ENCODE peak calls at places on chromosomes 5 and 9, in four cellular contexts. Q is HT1080; W is NCI-H2227 treated with DMSO at 0.1 percent for 48 hours; R is stimulated activated CD4-positive, alpha-beta T cell treated with anti-CD3 and anti-CD28 coated beads, Interleukin-1b, Interleukin-23, amount 100 ng/mL, for 24 hours. M is an unnamed sample.

GRCh38 chr5:117594165-117594564 is 1019.5 kb upstream of the SEMA6A start:
- DNase-seq in Q (peak; percentile 2), R (no peak), W (no peak), M (peak; percentile 15)

GRCh38 chr5:68587181-68587580 is 371.6 kb downstream of the PIK3R1 start:
- DNase-seq in R (no peak), W (no peak), Q (no peak), M (no peak)

GRCh38 chr9:5892456-5893133 is 1.9 kb downstream of the MLANA start:
- DNase-seq in W (peak; percentile 19), R (no peak), Q (no peak), M (no peak)

GRCh38 chr9:69442486-69442885 is 117.5 kb downstream of the ENTREP1 start:
- DNase-seq in Q (no peak), W (no peak), R (no peak), M (no peak)

GRCh38 chr5:116637149-116637740 is 62.6 kb upstream of the SEMA6A start:
- DNase-seq in W (no peak), R (no peak), Q (no peak), M (no peak)

GRCh38 chr5:36366883-36367282 is 65.2 kb upstream of the RANBP3L start:
- DNase-seq in R (no peak), Q (no peak), W (no peak), M (no peak)

GRCh38 chr5:64451551-64451950 is 54.3 kb upstream of the RGS7BP start:
- DNase-seq in Q (no peak), W (no peak), R (no peak), M (no peak)

GRCh38 chr5:14297697-14298096 is 154.6 kb downstream of the TRIO start:
- DNase-seq in W (no peak), R (no peak), Q (no peak), M (no peak)

GRCh38 chr5:66307647-66308257 is 163.7 kb downstream of the SREK1 start:
- DNase-seq in R (no peak), Q (peak; percentile 53), W (peak; percentile 59), M (peak; percentile 63)

GRCh38 chr5:107739661-107740060 is 68.9 kb upstream of the EFNA5 start:
- DNase-seq in W (no peak), Q (no peak), R (no peak), M (peak; percentile 55)

GRCh38 chr9:131006601-131007000 is 2.4 kb upstream of the LAMC3 start:
- DNase-seq in Q (no peak), W (no peak), R (no peak), M (no peak)

GRCh38 chr9:83622814-83623633 is at the start of gene IDNK:
- DNase-seq in Q (peak; percentile 68), R (peak; percentile 48), W (peak; percentile 32), M (peak; percentile 54)

GRCh38 chr5:95863383-95863757 is 40.8 kb upstream of the GLRX start:
- DNase-seq in Q (no peak), W (no peak), R (no peak), M (peak; percentile 67)

GRCh38 chr5:131581710-131582109 is 53.3 kb downstream of the RAPGEF6 start:
- DNase-seq in W (no peak), Q (no peak), R (no peak), M (no peak)

GRCh38 chr9:122291458-122291857 is 26.8 kb downstream of the MRRF start:
- DNase-seq in W (no peak), R (no peak), Q (no peak), M (no peak)

GRCh38 chr9:137643921-137644320 is 25.1 kb downstream of the EHMT1 start:
- DNase-seq in W (no peak), R (no peak), Q (no peak), M (no peak)

GRCh38 chr9:136848393-136849037 is 694 bp upstream of the PHPT1 start:
- DNase-seq in R (peak; percentile 26), W (peak; percentile 52), Q (no peak), M (no peak)

GRCh38 chr5:153860482-153860881 is 178.2 kb downstream of the FAM114A2 start:
- DNase-seq in R (no peak), W (no peak), Q (no peak), M (no peak)

GRCh38 chr9:132977626-132978450 is 656 bp upstream of the GFI1B start:
- DNase-seq in Q (peak; percentile 39), R (peak; percentile 38), W (no peak), M (peak; percentile 44)

GRCh38 chr9:4334439-4334838 is 34.6 kb upstream of the GLIS3 start:
- DNase-seq in Q (peak; percentile 60), R (no peak), W (no peak), M (no peak)

GRCh38 chr9:107548298-107549142 is 59.0 kb upstream of the KLF4 start:
- DNase-seq in W (no peak), R (no peak), Q (peak; percentile 87), M (peak; percentile 80)

GRCh38 chr5:157162919-157163510 is 3.0 kb downstream of the GARIN3 start:
- DNase-seq in Q (no peak), W (no peak), R (no peak), M (no peak)

GRCh38 chr5:96517294-96517693 is 84.2 kb upstream of the PCSK1 start:
- DNase-seq in R (no peak), Q (no peak), W (no peak), M (no peak)

GRCh38 chr5:140882591-140882899 is 621 bp downstream of the PCDHA13 start:
- DNase-seq in W (no peak), Q (no peak), R (no peak), M (no peak)

GRCh38 chr5:116476903-116477537 is 97.6 kb downstream of the SEMA6A start:
- DNase-seq in W (no peak), Q (no peak), R (no peak), M (no peak)

GRCh38 chr9:63817622-63818518 is 1467.1 kb downstream of the FOXD4L5 start:
- DNase-seq in Q (peak; percentile 36), W (no peak), R (peak; percentile 25), M (peak; percentile 30)

GRCh38 chr9:97307500-97308163 is at the start of gene CCDC180:
- DNase-seq in W (no peak), Q (no peak), R (no peak), M (no peak)

GRCh38 chr9:136434580-136435169 is 5.0 kb downstream of the INPP5E start:
- DNase-seq in Q (no peak), R (no peak), W (no peak), M (no peak)

GRCh38 chr9:136444102-136444501 is 4.5 kb upstream of the INPP5E start:
- DNase-seq in W (no peak), Q (no peak), R (no peak), M (no peak)

GRCh38 chr9:92727716-92728700 is 36.6 kb downstream of the BICD2 start:
- DNase-seq in W (no peak), R (no peak), Q (no peak), M (no peak)

GRCh38 chr9:98254236-98255063 is 999 bp downstream of the TBC1D2 start:
- DNase-seq in R (no peak), Q (no peak), W (no peak), M (no peak)

GRCh38 chr9:132447346-132447745 is 37.3 kb downstream of the CFAP77 start:
- DNase-seq in Q (no peak), W (no peak), R (no peak), M (no peak)

GRCh38 chr9:29697011-29697410 is 2123.7 kb upstream of the C9orf72 start:
- DNase-seq in Q (peak; percentile 3), W (no peak), R (no peak), M (no peak)